ENCODE peak calls at places on chromosomes 7 and 10, in seven cellular contexts. One of them, this sample, is unnamed.

GRCh38 chr10:117391436-117392205 is 16.4 kb upstream of the PDZD8 start:
- DNase-seq in HCT116: no peak
- DNase-seq in GM12878: no peak
- DNase-seq in SK-N-SH: no peak
- DNase-seq in HepG2: peak; percentile 68
- DNase-seq in H1: no peak
- DNase-seq in K562: no peak
- DNase-seq in this sample: peak; percentile 54

GRCh38 chr7:28858206-28858605 is 99.9 kb downstream of the TRIL start:
- DNase-seq in HCT116: no peak
- DNase-seq in GM12878: no peak
- DNase-seq in SK-N-SH: no peak
- DNase-seq in HepG2: no peak
- DNase-seq in H1: no peak
- DNase-seq in K562: no peak
- DNase-seq in this sample: no peak

GRCh38 chr10:123144697-123145541 is 3.0 kb upstream of the HMX2 start:
- DNase-seq in HCT116: no peak
- DNase-seq in GM12878: no peak
- DNase-seq in SK-N-SH: peak; percentile 74
- DNase-seq in HepG2: no peak
- DNase-seq in H1: no peak
- DNase-seq in K562: peak; percentile 30
- DNase-seq in this sample: peak; percentile 82

GRCh38 chr7:130987092-130987491 is 253.1 kb upstream of the KLF14 start:
- DNase-seq in HCT116: no peak
- DNase-seq in GM12878: no peak
- DNase-seq in SK-N-SH: no peak
- DNase-seq in HepG2: peak; percentile 37
- DNase-seq in H1: no peak
- DNase-seq in K562: no peak
- DNase-seq in this sample: no peak

GRCh38 chr10:124267231-124267885 is 151.4 kb downstream of the OAT start:
- DNase-seq in HCT116: no peak
- DNase-seq in GM12878: no peak
- DNase-seq in SK-N-SH: peak; percentile 71
- DNase-seq in HepG2: no peak
- DNase-seq in H1: no peak
- DNase-seq in K562: no peak
- DNase-seq in this sample: no peak

GRCh38 chr7:131538791-131539179 is 17.6 kb downstream of the PODXL start:
- DNase-seq in HCT116: no peak
- DNase-seq in GM12878: no peak
- DNase-seq in SK-N-SH: no peak
- DNase-seq in HepG2: no peak
- DNase-seq in H1: no peak
- DNase-seq in K562: no peak
- DNase-seq in this sample: no peak

GRCh38 chr10:46270086-46270811 is 16.5 kb upstream of the ANTXRL start:
- DNase-seq in HCT116: no peak
- DNase-seq in GM12878: no peak
- DNase-seq in SK-N-SH: no peak
- DNase-seq in HepG2: no peak
- DNase-seq in H1: no peak
- DNase-seq in K562: no peak
- DNase-seq in this sample: no peak

GRCh38 chr7:101210143-101210542 is 7.2 kb downstream of the PLOD3 start:
- DNase-seq in HCT116: no peak
- DNase-seq in GM12878: no peak
- DNase-seq in SK-N-SH: no peak
- DNase-seq in HepG2: no peak
- DNase-seq in H1: no peak
- DNase-seq in K562: no peak
- DNase-seq in this sample: no peak

GRCh38 chr7:31202801-31203200 is 137.7 kb downstream of the NEUROD6 start:
- DNase-seq in HCT116: no peak
- DNase-seq in GM12878: no peak
- DNase-seq in SK-N-SH: no peak
- DNase-seq in HepG2: no peak
- DNase-seq in H1: no peak
- DNase-seq in K562: no peak
- DNase-seq in this sample: no peak

GRCh38 chr7:50531401-50531906 is 33.8 kb downstream of the DDC start:
- DNase-seq in HCT116: peak; percentile 73
- DNase-seq in GM12878: no peak
- DNase-seq in SK-N-SH: peak; percentile 87
- DNase-seq in HepG2: peak; percentile 12
- DNase-seq in H1: peak; percentile 50
- DNase-seq in K562: no peak
- DNase-seq in this sample: peak; percentile 85

GRCh38 chr10:85791846-85792532 is 574.6 kb downstream of the GRID1 start:
- DNase-seq in HCT116: no peak
- DNase-seq in GM12878: no peak
- DNase-seq in SK-N-SH: no peak
- DNase-seq in HepG2: no peak
- DNase-seq in H1: no peak
- DNase-seq in K562: no peak
- DNase-seq in this sample: no peak

GRCh38 chr7:17042211-17042610 is 160.4 kb upstream of the AGR3 start:
- DNase-seq in HCT116: no peak
- DNase-seq in GM12878: no peak
- DNase-seq in SK-N-SH: no peak
- DNase-seq in HepG2: no peak
- DNase-seq in H1: no peak
- DNase-seq in K562: no peak
- DNase-seq in this sample: no peak

GRCh38 chr7:100099452-100099851 is 1.7 kb downstream of the MCM7 start:
- DNase-seq in HCT116: no peak
- DNase-seq in GM12878: no peak
- DNase-seq in SK-N-SH: no peak
- DNase-seq in HepG2: no peak
- DNase-seq in H1: no peak
- DNase-seq in K562: no peak
- DNase-seq in this sample: no peak

GRCh38 chr10:10807106-10807505 is 210.6 kb upstream of the CELF2 start:
- DNase-seq in HCT116: no peak
- DNase-seq in GM12878: no peak
- DNase-seq in SK-N-SH: no peak
- DNase-seq in HepG2: no peak
- DNase-seq in H1: no peak
- DNase-seq in K562: no peak
- DNase-seq in this sample: no peak

DNA sequence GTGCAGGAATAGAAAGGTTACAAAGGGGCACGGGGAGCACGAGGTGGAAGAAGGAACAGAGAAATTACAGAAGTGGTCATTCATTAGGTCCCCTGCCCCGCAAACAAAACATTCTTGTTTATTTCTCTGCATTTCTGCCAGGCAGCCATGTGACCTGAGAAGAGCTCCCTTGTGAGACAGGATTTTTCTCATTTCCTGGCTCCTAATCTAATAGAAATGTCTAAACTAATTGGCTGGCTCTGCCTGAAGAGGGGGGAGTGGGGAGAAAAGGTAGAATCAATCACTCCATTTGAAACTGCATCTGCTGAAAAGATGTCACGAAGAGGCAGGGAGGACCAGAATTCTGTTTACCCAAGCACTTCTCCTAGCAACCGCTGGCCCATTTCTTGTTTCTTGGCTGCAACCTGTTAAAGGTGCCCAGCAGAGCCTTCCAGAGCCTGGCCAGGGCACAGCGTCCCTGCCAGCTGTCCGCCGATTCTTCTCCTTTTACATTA is 1227.5 kb downstream of the TYW1 start:
- DNase-seq in HCT116: no peak
- DNase-seq in GM12878: no peak
- DNase-seq in SK-N-SH: peak; percentile 79
- DNase-seq in HepG2: no peak
- DNase-seq in H1: no peak
- DNase-seq in K562: no peak
- DNase-seq in this sample: no peak
- TF ChIP-seq JUND in HCT116: no peak
- TF ChIP-seq JUND in GM12878: no peak
- TF ChIP-seq JUND in SK-N-SH: no peak
- TF ChIP-seq JUND in HepG2: no peak
- TF ChIP-seq JUND in H1: no peak
- TF ChIP-seq JUND in K562: no peak
- TF ChIP-seq JUND in this sample: no peak

DNA sequence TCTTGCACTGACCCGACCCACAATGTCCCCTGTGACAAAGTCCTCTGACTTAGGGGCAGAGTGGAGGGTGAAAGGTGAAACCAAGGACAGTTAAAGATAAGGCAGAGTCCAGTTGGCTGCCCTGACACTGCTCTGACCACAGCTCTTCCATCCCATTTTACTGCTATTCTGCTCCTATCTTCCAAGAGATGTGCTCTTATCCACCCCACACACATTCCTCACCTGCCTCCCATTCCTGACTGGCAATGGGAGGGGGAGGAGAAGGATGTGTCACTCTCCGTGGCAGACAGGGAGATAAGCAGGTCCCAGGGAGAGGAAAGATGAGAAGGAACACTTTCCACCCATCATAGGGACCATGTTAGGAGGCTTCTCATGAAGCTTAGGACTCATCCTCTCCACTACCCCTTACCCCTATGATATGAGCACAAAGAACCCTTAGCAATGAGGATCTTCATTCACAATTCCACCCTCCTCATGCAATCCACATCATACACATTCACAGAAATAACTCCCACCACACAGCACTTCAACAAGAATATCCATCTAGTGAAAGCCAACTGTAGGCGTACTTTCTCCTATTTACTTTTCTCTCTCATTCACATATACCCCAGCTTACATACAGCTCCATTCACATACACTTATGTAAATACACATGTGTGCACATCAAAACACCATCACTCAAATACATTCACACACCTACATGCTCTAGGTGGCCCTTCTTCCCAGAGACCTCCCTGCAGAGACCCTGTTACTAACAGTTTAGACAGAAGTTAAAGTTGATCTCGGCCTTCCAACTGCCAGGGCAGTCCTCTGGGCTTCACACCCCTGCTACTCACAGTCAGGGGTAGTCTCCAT is 6.6 kb downstream of the SYNPO2L start:
- DNase-seq in HCT116: no peak
- DNase-seq in GM12878: no peak
- DNase-seq in SK-N-SH: no peak
- DNase-seq in HepG2: peak; percentile 41
- DNase-seq in H1: no peak
- DNase-seq in K562: peak; percentile 93
- DNase-seq in this sample: no peak
- TF ChIP-seq JUND in HCT116: no peak
- TF ChIP-seq JUND in GM12878: no peak
- TF ChIP-seq JUND in SK-N-SH: no peak
- TF ChIP-seq JUND in HepG2: no peak
- TF ChIP-seq JUND in H1: no peak
- TF ChIP-seq JUND in K562: peak; percentile 91
- TF ChIP-seq JUND in this sample: no peak

DNA sequence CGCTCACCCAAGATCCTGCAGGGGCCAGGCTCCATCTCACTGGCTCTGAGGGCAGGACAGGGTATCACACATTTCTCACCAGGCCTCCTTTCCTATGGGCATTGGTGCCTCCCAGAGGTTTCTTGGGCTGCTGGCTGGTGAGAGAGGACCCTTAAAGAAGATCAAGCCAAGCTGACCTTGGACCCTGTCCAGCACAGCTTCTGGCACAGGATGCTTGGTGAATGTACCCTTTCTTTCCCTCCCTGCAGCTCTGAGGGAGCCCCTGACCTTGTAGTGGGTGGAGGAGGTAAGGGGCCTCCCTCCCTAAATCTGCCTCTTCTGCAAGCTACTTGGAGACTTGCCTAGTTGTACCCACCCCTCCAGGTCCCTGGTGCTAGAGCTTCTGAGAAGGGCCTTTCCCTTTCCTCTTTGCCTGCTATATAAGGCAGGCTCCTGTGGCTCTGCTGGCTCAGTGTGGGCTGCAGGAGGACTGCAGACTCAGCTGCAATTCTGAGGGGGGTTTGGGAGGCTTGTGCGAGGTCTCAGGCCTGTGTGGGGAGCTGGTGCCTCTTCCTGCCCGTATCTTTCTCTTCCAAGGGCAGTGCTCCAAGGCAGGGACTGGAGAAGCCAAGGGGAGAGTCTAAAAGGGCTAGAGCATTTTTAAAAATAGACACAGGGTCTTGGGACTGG is 11.8 kb upstream of the TRIM8 start:
- DNase-seq in HCT116: no peak
- DNase-seq in GM12878: no peak
- DNase-seq in SK-N-SH: no peak
- DNase-seq in HepG2: no peak
- DNase-seq in H1: no peak
- DNase-seq in K562: no peak
- DNase-seq in this sample: no peak
- TF ChIP-seq JUND in HCT116: no peak
- TF ChIP-seq JUND in GM12878: no peak
- TF ChIP-seq JUND in SK-N-SH: no peak
- TF ChIP-seq JUND in HepG2: no peak
- TF ChIP-seq JUND in H1: no peak
- TF ChIP-seq JUND in K562: no peak
- TF ChIP-seq JUND in this sample: no peak

GRCh38 chr10:121595806-121596667 is 2.2 kb downstream of the FGFR2 start:
- DNase-seq in HCT116: no peak
- DNase-seq in GM12878: no peak
- DNase-seq in SK-N-SH: no peak
- DNase-seq in HepG2: no peak
- DNase-seq in H1: no peak
- DNase-seq in K562: no peak
- DNase-seq in this sample: peak; percentile 31

GRCh38 chr10:121594623-121595320 is 3.5 kb downstream of the FGFR2 start:
- DNase-seq in HCT116: no peak
- DNase-seq in GM12878: no peak
- DNase-seq in SK-N-SH: no peak
- DNase-seq in HepG2: no peak
- DNase-seq in H1: no peak
- DNase-seq in K562: no peak
- DNase-seq in this sample: no peak

GRCh38 chr10:121596668-121597503 is 1.4 kb downstream of the FGFR2 start:
- DNase-seq in HCT116: no peak
- DNase-seq in GM12878: no peak
- DNase-seq in SK-N-SH: no peak
- DNase-seq in HepG2: no peak
- DNase-seq in H1: peak; percentile 62
- DNase-seq in K562: no peak
- DNase-seq in this sample: peak; percentile 42

GRCh38 chr10:121594076-121594475 is 4.2 kb downstream of the FGFR2 start:
- DNase-seq in HCT116: no peak
- DNase-seq in GM12878: no peak
- DNase-seq in SK-N-SH: no peak
- DNase-seq in HepG2: no peak
- DNase-seq in H1: no peak
- DNase-seq in K562: no peak
- DNase-seq in this sample: no peak

DNA sequence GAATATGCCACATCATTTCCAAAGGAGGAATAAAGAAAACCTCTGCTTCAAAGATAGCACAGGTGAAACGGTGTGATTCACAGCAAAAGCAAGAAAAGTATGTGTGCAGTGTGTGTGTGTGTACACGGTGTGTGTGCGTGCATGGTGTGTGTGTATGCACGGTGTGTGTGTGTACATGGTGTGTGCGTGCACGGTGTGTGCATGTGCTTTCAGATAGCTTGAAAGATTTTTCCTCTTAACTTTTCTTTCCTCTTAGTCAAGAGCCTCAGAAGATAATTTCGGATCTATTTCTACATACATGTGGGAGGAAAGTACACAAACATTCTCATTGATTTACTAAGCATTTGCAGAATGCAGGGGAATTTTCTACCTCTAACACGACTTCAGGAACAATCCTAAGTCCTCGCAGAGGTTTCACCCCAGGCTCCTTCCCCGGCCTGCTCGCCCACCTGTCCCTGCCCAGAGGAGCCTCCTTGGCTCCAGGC is 2.9 kb downstream of the FGFR2 start:
- DNase-seq in HCT116: no peak
- DNase-seq in GM12878: no peak
- DNase-seq in SK-N-SH: no peak
- DNase-seq in HepG2: no peak
- DNase-seq in H1: no peak
- DNase-seq in K562: no peak
- DNase-seq in this sample: no peak
- TF ChIP-seq JUND in HCT116: no peak
- TF ChIP-seq JUND in GM12878: no peak
- TF ChIP-seq JUND in SK-N-SH: no peak
- TF ChIP-seq JUND in HepG2: no peak
- TF ChIP-seq JUND in H1: no peak
- TF ChIP-seq JUND in K562: no peak
- TF ChIP-seq JUND in this sample: no peak